ENCODE peak calls at places on chromosomes 7 and 10, in ten cellular contexts. Q, C, Z, S, Y, B, J, G, P and U are unnamed samples.

GRCh38 chr10:87752571-87752970 is 65.5 kb downstream of the ATAD1 start:
- DNase-seq in Q (no peak), C (no peak), Z (no peak), S (no peak), Y (no peak), B (no peak), J (peak; percentile 80), G (no peak), P (no peak), U (no peak)

GRCh38 chr10:57992321-57993077 is 275.2 kb downstream of the IPMK start:
- DNase-seq in Q (no peak), C (no peak), Z (no peak), S (no peak), Y (no peak), B (peak; percentile 9), J (peak; percentile 19), G (no peak), P (no peak), U (no peak)

GRCh38 chr7:136666110-136666509 is 202.3 kb upstream of the CHRM2 start:
- DNase-seq in Q (no peak), C (peak; percentile 26), Z (no peak), S (no peak), Y (no peak), B (no peak), J (no peak), G (no peak), P (no peak), U (no peak)

GRCh38 chr7:90621130-90621891 is 25.2 kb downstream of the CDK14 start:
- DNase-seq in Q (no peak), C (no peak), Z (no peak), S (no peak), Y (no peak), B (no peak), J (no peak), G (no peak), P (no peak), U (no peak)

GRCh38 chr7:106614751-106615150 is 46.2 kb downstream of the CCDC71L start:
- DNase-seq in Q (no peak), C (no peak), Z (no peak), S (no peak), Y (no peak), B (no peak), J (no peak), G (no peak), P (no peak), U (no peak)

GRCh38 chr10:70634011-70634410 is 31.5 kb upstream of the PRF1 start:
- DNase-seq in Q (no peak), C (no peak), Z (no peak), S (no peak), Y (no peak), B (no peak), J (no peak), G (no peak), P (no peak), U (no peak)

GRCh38 chr10:58820862-58821559 is 308.3 kb downstream of the BICC1 start:
- DNase-seq in Q (no peak), C (no peak), Z (no peak), S (no peak), Y (no peak), B (no peak), J (peak; percentile 79), G (no peak), P (no peak), U (no peak)

GRCh38 chr10:96720422-96721206 is at the start of gene PIK3AP1:
- DNase-seq in Q (no peak), C (peak; percentile 88), Z (peak; percentile 46), S (peak; percentile 96), Y (peak; percentile 66), B (peak; percentile 73), J (no peak), G (peak; percentile 72), P (peak; percentile 25), U (peak; percentile 76)

GRCh38 chr10:3961082-3961481 is 176.1 kb upstream of the KLF6 start:
- DNase-seq in Q (no peak), C (no peak), Z (no peak), S (peak; percentile 2), Y (no peak), B (no peak), J (no peak), G (no peak), P (no peak), U (no peak)

GRCh38 chr10:59678884-59679301 is 30.8 kb downstream of the SLC16A9 start:
- DNase-seq in Q (no peak), C (no peak), Z (peak; percentile 62), S (no peak), Y (no peak), B (no peak), J (no peak), G (peak; percentile 69), P (no peak), U (no peak)

GRCh38 chr10:17878896-17879295 is 69.7 kb downstream of the MRC1 start:
- DNase-seq in Q (no peak), C (no peak), Z (no peak), S (no peak), Y (no peak), B (no peak), J (no peak), G (no peak), P (no peak), U (no peak)

GRCh38 chr7:73828972-73829371 is 1.8 kb upstream of the CLDN4 start:
- DNase-seq in Q (no peak), C (no peak), Z (no peak), S (no peak), Y (no peak), B (no peak), J (no peak), G (no peak), P (no peak), U (no peak)

GRCh38 chr10:7756360-7756992 is 31.3 kb downstream of the KIN start:
- DNase-seq in Q (no peak), C (no peak), Z (peak; percentile 56), S (peak; percentile 41), Y (no peak), B (peak; percentile 62), J (peak; percentile 8), G (peak; percentile 37), P (no peak), U (no peak)

GRCh38 chr7:50203521-50203920 is 101.0 kb upstream of the IKZF1 start:
- DNase-seq in Q (no peak), C (no peak), Z (no peak), S (no peak), Y (no peak), B (no peak), J (no peak), G (no peak), P (no peak), U (no peak)

GRCh38 chr10:70271996-70272924 is 11.5 kb downstream of the NPFFR1 start:
- DNase-seq in Q (peak; percentile 64), C (no peak), Z (no peak), S (no peak), Y (no peak), B (no peak), J (no peak), G (no peak), P (peak; percentile 34), U (no peak)

GRCh38 chr10:71217266-71218045 is 5.1 kb downstream of the UNC5B start:
- DNase-seq in Q (no peak), C (peak; percentile 62), Z (no peak), S (no peak), Y (peak; percentile 36), B (peak; percentile 31), J (no peak), G (no peak), P (peak; percentile 11), U (no peak)

DNA sequence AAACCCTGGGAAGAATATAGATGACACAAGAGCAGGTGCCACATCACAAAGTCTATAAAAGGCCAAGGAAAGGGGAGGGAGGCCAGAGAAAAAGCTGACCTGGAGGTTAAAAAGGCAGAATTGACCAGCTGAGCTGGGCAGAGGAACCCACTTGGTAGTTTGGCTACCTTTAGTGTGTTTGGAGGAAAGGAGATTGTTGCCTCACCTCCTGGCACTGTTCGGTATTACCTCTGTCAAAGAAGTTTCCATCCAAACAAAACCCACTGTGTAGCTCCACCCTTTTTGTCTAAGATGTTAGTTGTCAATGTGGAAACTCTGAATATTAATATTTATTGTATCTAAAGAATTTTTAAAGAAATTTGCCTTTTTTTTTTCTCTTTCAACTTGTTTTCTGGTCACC is 23.4 kb downstream of the ENTPD7 start:
- DNase-seq in Q (no peak), C (no peak), Z (no peak), S (peak; percentile 6), Y (no peak), B (peak; percentile 42), J (no peak), G (no peak), P (no peak), U (no peak)
- TF ChIP-seq CTCF in Q (no peak), C (peak; percentile 18), Z (no peak), S (no peak), Y (no peak), B (peak; percentile 14), J (no peak), G (no peak), P (no peak), U (no peak)

GRCh38 chr7:100544949-100545635 is 6.1 kb downstream of the AGFG2 start:
- DNase-seq in Q (no peak), C (no peak), Z (no peak), S (no peak), Y (no peak), B (peak; percentile 41), J (peak; percentile 26), G (no peak), P (no peak), U (no peak)
- H3K27ac ChIP-seq in Q (peak overlapping the region; percentile 72), C (peak overlapping the region; percentile 89), Z (peak overlapping the region; percentile 94), S (peak overlapping the region; percentile 46), Y (peak overlapping the region; percentile 84), B (peak overlapping the region; percentile 94), J (peak overlapping the region; percentile 49), G (peak overlapping the region; percentile 89), P (peak overlapping the region; percentile 74), U (peak overlapping the region; percentile 82)

DNA sequence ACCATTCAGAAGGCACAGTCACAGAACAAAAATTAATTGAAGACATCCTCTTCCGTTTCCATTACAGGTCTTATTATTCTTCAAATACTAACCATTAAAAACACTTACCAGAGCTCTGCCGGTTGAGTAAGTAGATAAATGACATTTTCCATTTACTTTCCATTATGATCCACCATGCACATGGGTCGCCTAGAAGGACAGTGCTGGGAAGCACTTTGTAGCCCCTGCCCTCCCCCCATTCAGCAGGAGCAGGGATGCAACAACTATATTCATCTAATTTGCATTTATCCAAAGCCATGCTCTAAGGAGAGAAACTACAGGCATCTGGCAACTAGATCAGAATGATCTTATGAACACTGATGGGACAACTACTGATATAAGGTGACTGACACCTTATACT is 76.8 kb upstream of the AFAP1L2 start:
- DNase-seq in Q (no peak), C (no peak), Z (no peak), S (no peak), Y (no peak), B (no peak), J (no peak), G (no peak), P (no peak), U (no peak)
- H3K4me1 ChIP-seq in Q (peaks cover 81% of the 10 kb centered on the region), C (no peaks in the 10 kb centered on the region), Z (peaks cover 44% of the 10 kb centered on the region), S (no peaks in the 10 kb centered on the region), Y (peaks cover 64% of the 10 kb centered on the region), B (peaks cover 10% of the 10 kb centered on the region), J (no peaks in the 10 kb centered on the region), G (no peaks in the 10 kb centered on the region), P (peaks cover 68% of the 10 kb centered on the region), U (peaks cover 8% of the 10 kb centered on the region)

DNA sequence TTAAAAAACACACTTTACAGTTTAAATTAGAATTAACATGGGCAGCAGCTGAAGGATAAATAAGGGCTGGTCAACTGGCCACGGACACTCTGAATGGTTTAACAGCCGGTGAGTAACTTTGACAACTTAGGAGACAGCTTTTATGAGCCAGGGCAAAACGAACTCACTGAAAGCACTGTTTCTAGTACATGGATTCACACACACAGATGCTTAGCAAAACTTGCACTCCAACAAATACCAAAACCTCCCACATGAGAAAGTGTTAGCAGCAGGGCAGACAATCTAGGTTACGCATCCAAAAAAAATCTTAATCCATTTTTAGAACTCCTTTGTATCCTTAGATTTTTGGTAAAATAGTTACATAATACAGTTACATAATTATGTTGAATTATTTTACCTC is 486.4 kb downstream of the PHTF2 start:
- DNase-seq in Q (no peak), C (no peak), Z (no peak), S (no peak), Y (no peak), B (no peak), J (no peak), G (no peak), P (no peak), U (no peak)
- TF ChIP-seq CTCF in Q (no peak), C (no peak), Z (no peak), S (no peak), Y (no peak), B (no peak), J (no peak), G (no peak), P (no peak), U (no peak)